ENCODE peak calls at places on chromosomes 3 and 15, in six cellular contexts. L is Calu3, N is brain microvascular endothelial cell, U is fibroblast of the aortic adventitia, F is psoas muscle, O is adrenal gland. Q is an unnamed sample.

GRCh38 chr3:78825858-78826215 is 942.0 kb downstream of the ROBO1 start:
- DNase-seq in L (no peak), N (no peak), U (no peak), F (no peak), O (no peak), Q (no peak)

GRCh38 chr3:487580-487979 is 291.0 kb downstream of the CHL1 start:
- DNase-seq in L (no peak), N (no peak), U (no peak), F (no peak), O (no peak), Q (no peak)

GRCh38 chr3:160671231-160671630 is 5.7 kb upstream of the ARL14 start:
- DNase-seq in L (no peak), N (no peak), U (no peak), F (no peak), O (no peak), Q (no peak)

GRCh38 chr3:13927295-13927694 is 47.4 kb upstream of the WNT7A start:
- DNase-seq in L (no peak), N (no peak), U (no peak), F (no peak), O (no peak), Q (no peak)

GRCh38 chr3:30523366-30523765 is 83.0 kb upstream of the TGFBR2 start:
- DNase-seq in L (no peak), N (no peak), U (no peak), F (no peak), O (no peak), Q (no peak)

GRCh38 chr3:101829066-101829830 is 20.1 kb upstream of the NFKBIZ start:
- DNase-seq in L (no peak), N (peak; percentile 70), U (peak; percentile 70), F (peak; percentile 46), O (peak; percentile 75), Q (no peak)

GRCh38 chr3:119731545-119732343 is 28.9 kb downstream of the CFAP91 start:
- DNase-seq in L (no peak), N (peak; percentile 57), U (peak; percentile 31), F (no peak), O (peak; percentile 44), Q (no peak)

GRCh38 chr3:114409291-114409690 is 115.5 kb downstream of the TIGIT start:
- DNase-seq in L (no peak), N (no peak), U (no peak), F (no peak), O (no peak), Q (no peak)

GRCh38 chr3:31946484-31947081 is 34.5 kb downstream of the OSBPL10 start:
- DNase-seq in L (no peak), N (no peak), U (no peak), F (no peak), O (no peak), Q (no peak)

GRCh38 chr3:194247350-194247740 is 103.8 kb downstream of the CPN2 start:
- DNase-seq in L (no peak), N (no peak), U (no peak), F (no peak), O (no peak), Q (no peak)

GRCh38 chr3:130081371-130081881 is at the start of gene ALG1L2:
- DNase-seq in L (no peak), N (no peak), U (no peak), F (no peak), O (no peak), Q (no peak)

GRCh38 chr3:64242435-64242834 is 17.2 kb upstream of the PRICKLE2 start:
- DNase-seq in L (peak; percentile 47), N (no peak), U (no peak), F (no peak), O (no peak), Q (no peak)

GRCh38 chr3:101643861-101644613 is 32.9 kb downstream of the ZBTB11 start:
- DNase-seq in L (no peak), N (peak; percentile 44), U (peak; percentile 78), F (no peak), O (peak; percentile 40), Q (no peak)

GRCh38 chr3:129312021-129312639 is 33.5 kb downstream of the HMCES start:
- DNase-seq in L (no peak), N (no peak), U (peak; percentile 7), F (no peak), O (no peak), Q (no peak)

GRCh38 chr3:43794776-43795175 is 104.0 kb downstream of the ABHD5 start:
- DNase-seq in L (no peak), N (no peak), U (peak; percentile 79), F (no peak), O (no peak), Q (no peak)

GRCh38 chr3:184560992-184561328 is 625 bp upstream of the EPHB3 start:
- DNase-seq in L (no peak), N (no peak), U (no peak), F (no peak), O (no peak), Q (no peak)

GRCh38 chr3:46571684-46572083 is 5.6 kb upstream of the LRRC2 start:
- DNase-seq in L (no peak), N (no peak), U (no peak), F (no peak), O (no peak), Q (no peak)

GRCh38 chr15:74884428-74885223 is 5.2 kb upstream of the MPI start:
- DNase-seq in L (no peak), N (no peak), U (peak; percentile 62), F (no peak), O (no peak), Q (no peak)

GRCh38 chr3:197508511-197508910 is 47.3 kb downstream of the BDH1 start:
- DNase-seq in L (no peak), N (no peak), U (no peak), F (no peak), O (no peak), Q (no peak)

GRCh38 chr3:105359098-105359762 is 7.5 kb upstream of the ALCAM start:
- DNase-seq in L (no peak), N (peak; percentile 68), U (peak; percentile 89), F (no peak), O (no peak), Q (no peak)

GRCh38 chr3:94063497-94064119 is 747 bp downstream of the NSUN3 start:
- DNase-seq in L (no peak), N (no peak), U (no peak), F (no peak), O (no peak), Q (no peak)

GRCh38 chr3:188122571-188123169 is 31.3 kb upstream of the LPP start:
- DNase-seq in L (no peak), N (no peak), U (no peak), F (no peak), O (no peak), Q (no peak)

GRCh38 chr3:169286992-169287391 is 376.5 kb downstream of the MECOM start:
- DNase-seq in L (no peak), N (no peak), U (no peak), F (no peak), O (no peak), Q (no peak)

GRCh38 chr3:49387721-49388120 is 24.1 kb downstream of the RHOA start:
- DNase-seq in L (no peak), N (no peak), U (no peak), F (no peak), O (no peak), Q (no peak)

GRCh38 chr15:77530576-77530975 is 102.1 kb downstream of the LINGO1 start:
- DNase-seq in L (no peak), N (no peak), U (no peak), F (no peak), O (no peak), Q (no peak)

GRCh38 chr3:40292637-40293036 is 16.9 kb upstream of the EIF1B start:
- DNase-seq in L (no peak), N (no peak), U (no peak), F (no peak), O (no peak), Q (no peak)

GRCh38 chr15:20271647-20272046 is 270.0 kb downstream of the GOLGA6L6 start:
- DNase-seq in L (no peak), N (no peak), U (no peak), F (no peak), O (peak; percentile 12), Q (no peak)

GRCh38 chr3:134372405-134373277 is 1.6 kb downstream of the AMOTL2 start:
- DNase-seq in L (no peak), N (no peak), U (peak; percentile 48), F (no peak), O (no peak), Q (no peak)

GRCh38 chr3:108320746-108321350 is 24.5 kb downstream of the HHLA2 start:
- DNase-seq in L (no peak), N (no peak), U (no peak), F (no peak), O (no peak), Q (no peak)

GRCh38 chr15:41660235-41661077 is at the start of gene MGA:
- DNase-seq in L (peak; percentile 78), N (peak; percentile 86), U (peak; percentile 92), F (peak; percentile 93), O (peak; percentile 92), Q (peak; percentile 93)
- TF ChIP-seq CTCF in L (no peak), N (peak; percentile 24), U (peak; percentile 1), F (no peak), O (no peak), Q (peak; percentile 18)

GRCh38 chr3:21738283-21738682 is 12.7 kb downstream of the ZNF385D start:
- DNase-seq in L (no peak), N (no peak), U (no peak), F (no peak), O (no peak), Q (no peak)

GRCh38 chr3:21734746-21735145 is 16.3 kb downstream of the ZNF385D start:
- DNase-seq in L (no peak), N (no peak), U (no peak), F (no peak), O (no peak), Q (no peak)

GRCh38 chr3:21738935-21739334 is 12.1 kb downstream of the ZNF385D start:
- DNase-seq in L (no peak), N (no peak), U (no peak), F (no peak), O (no peak), Q (no peak)
- TF ChIP-seq CTCF in L (no peak), N (no peak), U (no peak), F (no peak), O (no peak), Q (no peak)

DNA sequence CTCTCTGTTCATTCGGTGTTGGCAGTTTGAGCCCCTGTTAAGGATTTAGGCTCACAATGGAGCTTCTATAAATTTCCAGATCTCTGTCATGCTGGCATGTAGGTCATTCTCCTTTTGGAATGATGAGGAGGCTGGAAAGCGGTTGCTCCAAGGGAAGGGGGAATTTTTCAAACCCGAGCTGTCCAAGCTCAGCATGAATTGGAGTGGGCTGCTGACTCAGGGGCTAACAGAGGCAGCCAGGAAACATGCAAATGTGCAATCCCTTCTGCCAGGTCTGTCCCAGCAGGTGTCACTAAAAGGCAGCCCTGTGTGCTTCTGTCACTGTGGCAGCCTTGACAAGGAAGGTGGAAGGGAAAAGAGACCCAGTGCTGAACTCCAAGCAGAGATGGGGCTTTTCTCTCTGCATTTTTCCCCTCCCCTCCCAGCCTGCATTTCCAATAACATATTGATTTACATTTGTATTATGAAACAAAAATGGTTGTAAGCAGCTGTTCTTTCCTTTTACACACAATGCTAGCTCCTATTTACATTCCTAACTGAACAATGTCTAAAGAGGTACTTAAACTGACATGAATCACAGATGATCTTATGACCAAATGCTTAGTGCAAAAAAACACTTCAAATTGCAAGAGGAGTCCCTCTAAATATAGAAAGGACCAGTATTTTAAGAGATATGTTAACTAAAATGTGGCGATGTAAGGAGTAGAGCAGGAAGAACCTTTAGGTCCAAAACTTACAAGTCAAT is 84.4 kb upstream of the ATP10A start:
- DNase-seq in L (peak; percentile 16), N (no peak), U (peak; percentile 6), F (no peak), O (no peak), Q (no peak)
- TF ChIP-seq CTCF in L (no peak), N (no peak), U (no peak), F (no peak), O (no peak), Q (no peak)

GRCh38 chr3:88542916-88543315 is 393.2 kb downstream of the C3orf38 start:
- DNase-seq in L (no peak), N (no peak), U (no peak), F (no peak), O (no peak), Q (no peak)
- TF ChIP-seq CTCF in L (no peak), N (no peak), U (no peak), F (no peak), O (no peak), Q (no peak)

Q was measured in GM10248.